ENCODE peak calls at places on chromosomes 12 and 14, in seven cellular contexts. Q is activated CD8-positive, alpha-beta memory T cell treated with anti-CD3 and anti-CD28 coated beads, Interleukin-2, amount 50 U/mL, for 48 hours; F is A549; G is GM23248; T is KG1; M is B cell; I is esophagus squamous epithelium. D is an unnamed sample.

GRCh38 chr12:91636721-91637120 is 454.1 kb upstream of the DCN start:
- DNase-seq in T (no peak), G (no peak), Q (no peak), M (no peak), I (no peak), F (no peak), D (no peak)

GRCh38 chr14:31770271-31770670 is 209.1 kb downstream of the NUBPL start:
- DNase-seq in M (no peak), T (no peak), G (peak), Q (no peak), I (no peak), F (no peak), D (no peak)

GRCh38 chr12:28966049-28966778 is 182.9 kb upstream of the FAR2 start:
- DNase-seq in F (no peak), M (no peak), G (no peak), T (no peak), Q (no peak), I (no peak), D (no peak)

GRCh38 chr14:89805501-89805900 is 149.0 kb downstream of the EFCAB11 start:
- DNase-seq in F (no peak), I (no peak), G (peak), M (no peak), Q (no peak), T (no peak), D (no peak)

GRCh38 chr14:102088012-102088792 is 1.4 kb upstream of the HSP90AA1 start:
- DNase-seq in Q (peak), T (peak), I (no peak), M (peak), F (no peak), G (peak), D (no peak)

GRCh38 chr14:34211732-34212131 is 250.3 kb downstream of the SPTSSA start:
- DNase-seq in Q (no peak), G (peak), M (no peak), I (no peak), F (no peak), T (no peak), D (no peak)

GRCh38 chr14:58533417-58533816 is 104.3 kb upstream of the DACT1 start:
- DNase-seq in T (no peak), I (no peak), M (no peak), Q (no peak), F (no peak), G (peak), D (no peak)

GRCh38 chr14:90681889-90682429 is 134.3 kb downstream of the TTC7B start:
- DNase-seq in M (no peak), G (no peak), T (no peak), Q (no peak), F (no peak), I (no peak), D (no peak)

GRCh38 chr12:101277443-101277842 is 2.5 kb upstream of the UTP20 start:
- DNase-seq in M (no peak), Q (no peak), I (no peak), F (no peak), G (peak), T (no peak), D (no peak)

GRCh38 chr14:64707661-64708060 is 3.4 kb downstream of the PLEKHG3 start:
- DNase-seq in M (peak), G (peak), I (no peak), T (no peak), F (peak), Q (no peak), D (peak)

GRCh38 chr12:40957417-40957816 is 230.7 kb upstream of the PDZRN4 start:
- DNase-seq in M (no peak), Q (no peak), T (no peak), F (no peak), G (no peak), I (no peak), D (no peak)

GRCh38 chr12:108804361-108804949 is 52.9 kb downstream of the SSH1 start:
- DNase-seq in G (peak), T (no peak), Q (no peak), M (no peak), I (no peak), F (no peak), D (peak)

GRCh38 chr12:97404549-97404948 is 58.1 kb upstream of the RMST start:
- DNase-seq in M (no peak), T (no peak), Q (no peak), F (peak), I (no peak), G (peak), D (peak)

GRCh38 chr12:64895541-64895940 is 71.1 kb downstream of the TBC1D30 start:
- DNase-seq in M (no peak), I (no peak), F (no peak), Q (no peak), T (no peak), G (peak), D (no peak)

D was measured in non-pigmented ciliary epithelial cell.